ENCODE peak calls at places on chromosomes 1 and 21, in four cellular contexts. One of them, this sample, is unnamed.

GRCh38 chr1:8950309-8950708 is 4.6 kb downstream of the CA6 start:
- DNase-seq in spleen: no peak
- DNase-seq in ovary: no peak
- DNase-seq in A549: no peak
- DNase-seq in this sample: no peak

GRCh38 chr1:68131261-68131660 is 80.8 kb upstream of the DIRAS3 start:
- DNase-seq in ovary: no peak
- DNase-seq in spleen: no peak
- DNase-seq in A549: no peak
- DNase-seq in this sample: no peak

GRCh38 chr1:55670331-55671082 is 455.3 kb upstream of the USP24 start:
- DNase-seq in A549: no peak
- DNase-seq in ovary: no peak
- DNase-seq in spleen: no peak
- DNase-seq in this sample: no peak

GRCh38 chr1:173017792-173018191 is 32.9 kb downstream of the TNFSF18 start:
- DNase-seq in spleen: no peak
- DNase-seq in A549: no peak
- DNase-seq in ovary: no peak
- DNase-seq in this sample: no peak

GRCh38 chr1:152967201-152967600 is 3.2 kb upstream of the SPRR4 start:
- DNase-seq in A549: no peak
- DNase-seq in ovary: no peak
- DNase-seq in spleen: no peak
- DNase-seq in this sample: no peak

GRCh38 chr1:109084563-109085517 is 5.7 kb upstream of the TMEM167B start:
- DNase-seq in A549: no peak
- DNase-seq in spleen: no peak
- DNase-seq in ovary: no peak
- DNase-seq in this sample: no peak

GRCh38 chr1:243596441-243597183 is 253.4 kb downstream of the AKT3 start:
- DNase-seq in ovary: no peak
- DNase-seq in A549: no peak
- DNase-seq in spleen: no peak
- DNase-seq in this sample: no peak

GRCh38 chr1:202692959-202693555 is 17.2 kb downstream of the SYT2 start:
- DNase-seq in spleen: peak
- DNase-seq in A549: peak
- DNase-seq in ovary: peak
- DNase-seq in this sample: peak

GRCh38 chr1:33848205-33848604 is 15.7 kb upstream of the HMGB4 start:
- DNase-seq in spleen: no peak
- DNase-seq in ovary: no peak
- DNase-seq in A549: no peak
- DNase-seq in this sample: no peak

GRCh38 chr1:166915941-166916340 is 39.9 kb upstream of the TADA1 start:
- DNase-seq in A549: no peak
- DNase-seq in ovary: no peak
- DNase-seq in spleen: no peak
- DNase-seq in this sample: no peak

GRCh38 chr1:198681831-198682756 is 43.3 kb downstream of the PTPRC start:
- DNase-seq in ovary: peak
- DNase-seq in spleen: peak
- DNase-seq in A549: no peak
- DNase-seq in this sample: peak

GRCh38 chr1:183233113-183233512 is 47.0 kb downstream of the LAMC2 start:
- DNase-seq in A549: no peak
- DNase-seq in ovary: no peak
- DNase-seq in spleen: no peak
- DNase-seq in this sample: no peak

GRCh38 chr1:8219530-8219929 is 98.4 kb upstream of the SLC45A1 start:
- DNase-seq in ovary: no peak
- DNase-seq in spleen: no peak
- DNase-seq in A549: no peak
- DNase-seq in this sample: no peak

GRCh38 chr1:116322752-116323405 is 50.2 kb upstream of the ATP1A1 start:
- DNase-seq in ovary: no peak
- DNase-seq in spleen: no peak
- DNase-seq in A549: no peak
- DNase-seq in this sample: no peak

GRCh38 chr1:59736744-59737143 is 78.0 kb upstream of the HOOK1 start:
- DNase-seq in ovary: no peak
- DNase-seq in spleen: no peak
- DNase-seq in A549: no peak
- DNase-seq in this sample: no peak

GRCh38 chr1:156889802-156890585 is 3.5 kb upstream of the PEAR1 start:
- DNase-seq in spleen: no peak
- DNase-seq in A549: peak
- DNase-seq in ovary: peak
- DNase-seq in this sample: peak

GRCh38 chr21:40002978-40003377 is 135.7 kb downstream of the PCP4 start:
- DNase-seq in ovary: no peak
- DNase-seq in spleen: no peak
- DNase-seq in A549: no peak
- DNase-seq in this sample: no peak
- TF ChIP-seq POLR2A in ovary: no peak
- TF ChIP-seq POLR2A in spleen: no peak
- TF ChIP-seq POLR2A in A549: no peak
- TF ChIP-seq POLR2A in this sample: no peak

GRCh38 chr21:45313015-45313414 is 25.3 kb upstream of the POFUT2 start:
- DNase-seq in ovary: peak
- DNase-seq in spleen: peak
- DNase-seq in A549: no peak
- DNase-seq in this sample: no peak
- TF ChIP-seq CTCF in ovary: no peak
- TF ChIP-seq CTCF in spleen: no peak
- TF ChIP-seq CTCF in A549: no peak
- TF ChIP-seq CTCF in this sample: no peak

GRCh38 chr1:220689696-220690095 is 467 bp upstream of the C1orf115 start:
- DNase-seq in A549: no peak
- DNase-seq in ovary: no peak
- DNase-seq in spleen: no peak
- DNase-seq in this sample: no peak

GRCh38 chr1:220691039-220691684 is 999 bp downstream of the C1orf115 start:
- DNase-seq in ovary: no peak
- DNase-seq in spleen: no peak
- DNase-seq in A549: no peak
- DNase-seq in this sample: no peak

GRCh38 chr1:220692436-220693228 is 2.5 kb downstream of the C1orf115 start:
- DNase-seq in A549: no peak
- DNase-seq in ovary: no peak
- DNase-seq in spleen: no peak
- DNase-seq in this sample: no peak

GRCh38 chr1:220687809-220688208 is 2.4 kb upstream of the C1orf115 start:
- DNase-seq in A549: no peak
- DNase-seq in ovary: no peak
- DNase-seq in spleen: no peak
- DNase-seq in this sample: no peak

DNA sequence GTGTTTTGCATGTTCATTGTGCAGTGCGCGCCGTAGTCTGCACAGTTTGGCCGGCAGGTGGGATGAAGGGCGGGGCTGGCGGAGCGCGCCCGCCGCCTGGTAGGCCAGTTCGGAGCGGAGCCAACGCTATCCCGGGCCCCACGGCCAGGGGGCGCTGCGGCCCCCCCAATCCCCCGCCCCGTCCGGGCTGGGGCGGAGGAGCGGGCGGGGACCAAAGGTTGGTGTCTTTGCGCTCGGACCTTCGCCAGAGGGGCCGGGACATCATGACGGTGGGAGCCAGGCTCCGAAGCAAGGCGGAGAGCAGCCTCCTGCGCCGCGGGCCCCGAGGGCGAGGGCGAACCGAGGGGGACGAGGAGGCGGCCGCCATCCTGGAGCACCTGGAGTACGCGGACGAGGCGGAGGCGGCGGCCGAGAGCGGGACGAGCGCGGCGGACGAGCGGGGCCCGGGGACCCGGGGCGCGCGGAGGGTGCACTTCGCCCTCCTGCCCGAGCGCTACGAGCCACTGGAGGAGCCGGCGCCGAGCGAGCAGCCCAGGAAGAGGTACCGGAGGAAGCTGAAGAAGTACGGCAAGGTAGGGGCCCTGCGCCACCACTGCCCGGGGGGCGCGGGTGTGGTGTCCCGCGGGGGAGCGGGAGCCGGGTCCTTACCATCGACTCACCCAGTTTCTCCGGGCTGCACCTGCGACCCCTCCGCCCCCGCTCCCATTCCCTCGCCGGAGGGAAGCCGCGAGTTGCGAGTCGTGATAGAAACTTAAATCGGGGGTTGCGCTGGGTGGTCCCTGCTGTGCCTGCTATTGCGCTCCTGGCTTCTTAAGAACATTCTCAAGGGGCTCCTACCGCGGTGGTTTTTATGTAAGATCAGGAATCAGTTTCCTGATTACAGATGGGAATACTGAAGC is at the start of gene C1orf115:
- DNase-seq in A549: peak
- DNase-seq in ovary: peak
- DNase-seq in spleen: peak
- DNase-seq in this sample: peak
- TF ChIP-seq POLR2A in A549: peak
- TF ChIP-seq POLR2A in ovary: peak
- TF ChIP-seq POLR2A in spleen: peak
- TF ChIP-seq POLR2A in this sample: peak

DNA sequence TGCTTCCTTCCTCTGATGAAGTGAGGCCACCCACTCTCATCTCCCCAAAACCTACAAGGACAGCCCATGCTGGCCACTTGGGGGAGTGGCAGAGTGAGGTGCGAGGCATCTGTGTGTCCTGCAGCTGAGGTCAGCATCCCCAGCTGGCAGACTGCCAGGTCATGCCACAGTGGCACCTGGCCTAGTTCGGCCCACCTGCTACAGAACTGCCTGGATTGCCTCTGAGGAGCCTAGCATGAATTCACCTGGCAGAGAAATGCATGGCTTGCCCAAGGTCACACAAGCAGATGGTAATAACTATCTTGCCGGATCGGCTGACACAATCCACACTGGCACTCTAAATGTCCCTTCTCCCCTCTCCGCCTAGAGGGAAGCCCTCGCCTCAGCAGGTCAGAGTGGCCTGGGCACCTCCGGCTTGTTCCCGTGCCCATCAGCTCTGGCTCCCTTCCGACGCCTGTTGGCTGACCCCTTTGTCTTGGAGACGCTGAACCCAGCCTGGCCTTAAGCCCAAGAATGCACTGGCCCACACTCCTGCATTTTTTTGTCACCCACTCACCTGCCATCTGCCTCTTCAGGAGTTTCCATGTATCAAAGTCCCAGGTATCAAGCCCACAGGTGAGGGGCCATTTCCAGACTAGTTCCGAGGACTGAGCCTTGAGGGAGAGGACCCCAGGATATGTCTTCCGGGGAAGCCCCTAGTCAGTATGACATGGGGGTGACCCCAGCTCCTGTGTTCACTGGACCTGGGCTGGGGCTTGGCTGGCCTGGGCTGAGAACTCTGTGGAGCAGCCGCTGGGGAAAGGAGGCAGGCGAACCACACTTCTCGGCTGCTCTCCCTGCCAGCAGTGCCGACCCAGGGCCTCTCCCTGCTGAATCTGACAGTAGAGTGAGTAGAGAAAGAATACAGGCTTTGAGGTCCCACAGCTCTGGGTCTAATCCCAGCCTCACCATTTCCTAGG is 21.7 kb downstream of the ECE1 start:
- DNase-seq in ovary: no peak
- DNase-seq in spleen: peak
- DNase-seq in A549: no peak
- DNase-seq in this sample: peak
- TF ChIP-seq CTCF in ovary: no peak
- TF ChIP-seq CTCF in spleen: no peak
- TF ChIP-seq CTCF in A549: no peak
- TF ChIP-seq CTCF in this sample: no peak

DNA sequence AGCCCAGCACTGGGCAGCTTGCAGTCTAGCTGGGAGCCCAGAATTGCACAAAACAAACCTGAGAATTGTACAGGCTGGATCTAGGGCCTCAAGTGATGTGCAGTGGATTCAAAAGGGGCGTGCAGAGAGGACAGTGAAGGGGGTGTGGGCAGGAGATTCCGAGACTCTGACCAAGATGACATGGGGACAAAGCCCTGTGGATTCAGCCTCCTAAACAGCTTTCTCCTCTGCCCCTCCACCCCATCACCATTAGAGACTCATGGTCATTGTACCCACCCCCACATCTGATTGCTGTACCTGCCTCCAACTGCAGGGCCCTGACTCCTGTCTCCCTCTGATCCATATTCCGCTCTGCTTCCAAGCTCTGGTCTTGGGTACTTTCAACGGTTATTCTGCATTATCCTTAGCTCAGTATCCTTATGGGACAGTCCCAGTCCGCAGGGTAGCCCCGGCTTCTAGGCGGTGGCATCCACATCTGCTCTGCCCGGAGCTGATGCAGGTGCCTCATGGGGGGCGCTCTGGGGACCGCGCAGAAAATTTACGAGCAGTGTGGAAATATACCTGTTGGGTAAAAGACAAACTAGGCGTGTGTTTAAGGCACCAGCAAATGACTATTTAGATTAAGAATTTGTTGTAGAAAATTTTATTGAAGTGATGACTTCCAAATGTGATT is 1.7 kb upstream of the BMP8A start:
- DNase-seq in ovary: no peak
- DNase-seq in A549: no peak
- DNase-seq in spleen: no peak
- DNase-seq in this sample: no peak
- TF ChIP-seq POLR2A in ovary: no peak
- TF ChIP-seq POLR2A in A549: no peak
- TF ChIP-seq POLR2A in spleen: no peak
- TF ChIP-seq POLR2A in this sample: no peak

GRCh38 chr1:193335797-193336428 is 149.5 kb upstream of the B3GALT2 start:
- DNase-seq in spleen: no peak
- DNase-seq in ovary: no peak
- DNase-seq in A549: no peak
- DNase-seq in this sample: no peak

GRCh38 chr1:193342811-193343210 is 156.4 kb upstream of the B3GALT2 start:
- DNase-seq in ovary: no peak
- DNase-seq in A549: no peak
- DNase-seq in spleen: no peak
- DNase-seq in this sample: no peak

GRCh38 chr1:193333166-193333565 is 146.8 kb upstream of the B3GALT2 start:
- DNase-seq in A549: no peak
- DNase-seq in spleen: no peak
- DNase-seq in ovary: no peak
- DNase-seq in this sample: no peak

GRCh38 chr1:193339396-193339795 is 153.0 kb upstream of the B3GALT2 start:
- DNase-seq in A549: no peak
- DNase-seq in spleen: no peak
- DNase-seq in ovary: no peak
- DNase-seq in this sample: no peak

DNA sequence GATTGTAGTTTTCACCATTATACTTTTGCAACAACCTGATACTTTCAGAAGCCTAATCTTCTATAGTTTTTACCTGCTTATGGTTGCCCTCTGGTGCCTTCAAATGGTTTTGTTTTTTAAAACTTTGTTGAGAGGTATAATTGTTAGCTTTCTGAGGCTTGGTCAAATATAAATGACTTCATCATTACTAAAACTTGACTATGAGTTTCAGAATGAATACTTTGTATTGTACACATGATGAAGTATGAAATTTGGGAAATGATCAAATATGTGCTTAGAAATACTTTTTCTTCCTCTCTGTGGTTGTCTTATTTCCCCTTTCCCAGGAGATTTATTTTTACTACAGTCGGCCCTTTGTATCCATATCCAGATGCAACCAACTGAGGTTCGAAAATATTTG is 151.8 kb upstream of the B3GALT2 start:
- DNase-seq in ovary: no peak
- DNase-seq in spleen: no peak
- DNase-seq in A549: no peak
- DNase-seq in this sample: no peak
- TF ChIP-seq CTCF in ovary: no peak
- TF ChIP-seq CTCF in spleen: no peak
- TF ChIP-seq CTCF in A549: peak
- TF ChIP-seq CTCF in this sample: no peak